ENCODE peak calls at places on chromosome X, in four cellular contexts. W, M, I and D are unnamed samples.

GRCh38 chrX:123648028-123648810 is 84.6 kb downstream of the THOC2 start:
- DNase-seq in W (no peak), M (no peak), I (peak; percentile 83), D (peak; percentile 4)

GRCh38 chrX:130994671-130995070 is 63.5 kb upstream of the ARHGAP36 start:
- DNase-seq in W (peak; percentile 24), M (no peak), I (peak; percentile 2), D (peak; percentile 5)

GRCh38 chrX:29662101-29662500 is 553.3 kb upstream of the MAGEB2 start:
- DNase-seq in W (no peak), M (no peak), I (peak; percentile 82), D (peak; percentile 83)

GRCh38 chrX:67544281-67544680 is 460 bp downstream of the AR start:
- DNase-seq in W (no peak), M (no peak), I (no peak), D (no peak)

GRCh38 chrX:31092476-31092875 is 20.6 kb upstream of the FTHL17 start:
- DNase-seq in W (no peak), M (no peak), I (no peak), D (no peak)

GRCh38 chrX:63503541-63503940 is 152.4 kb upstream of the SPIN4 start:
- DNase-seq in W (no peak), M (no peak), I (peak; percentile 20), D (peak; percentile 1)

GRCh38 chrX:138769918-138770317 is 58.4 kb upstream of the FGF13 start:
- DNase-seq in W (no peak), M (no peak), I (no peak), D (no peak)

GRCh38 chrX:149830192-149830873 is 48.6 kb downstream of the MAGEA9 start:
- DNase-seq in W (no peak), M (peak; percentile 17), I (peak; percentile 17), D (peak; percentile 2)

GRCh38 chrX:108033890-108034289 is 11.0 kb upstream of the VSIG1 start:
- DNase-seq in W (no peak), M (no peak), I (no peak), D (no peak)

GRCh38 chrX:100731441-100732281 is at the start of gene SYTL4:
- DNase-seq in W (peak; percentile 43), M (no peak), I (no peak), D (peak; percentile 57)

GRCh38 chrX:41561045-41561444 is 113.9 kb downstream of the NYX start:
- DNase-seq in W (peak; percentile 6), M (peak; percentile 17), I (peak; percentile 95), D (peak; percentile 79)

GRCh38 chrX:15525664-15526416 is 25.2 kb downstream of the BMX start:
- DNase-seq in W (no peak), M (no peak), I (no peak), D (peak; percentile 22)

GRCh38 chrX:153926863-153927685 is 1.0 kb upstream of the ARHGAP4 start:
- DNase-seq in W (peak; percentile 31), M (peak; percentile 55), I (peak; percentile 10), D (peak; percentile 71)

GRCh38 chrX:13489451-13489850 is 80.0 kb upstream of the EGFL6 start:
- DNase-seq in W (no peak), M (no peak), I (peak; percentile 38), D (peak; percentile 16)

GRCh38 chrX:127782904-127783303 is 269.3 kb downstream of the ACTRT1 start:
- DNase-seq in W (no peak), M (no peak), I (no peak), D (no peak)

GRCh38 chrX:123959281-123960063 is 2.0 kb upstream of the STAG2 start:
- DNase-seq in W (peak; percentile 51), M (no peak), I (no peak), D (peak; percentile 35)

GRCh38 chrX:39814391-39814790 is 283.4 kb downstream of the BCOR start:
- DNase-seq in W (peak; percentile 37), M (no peak), I (peak; percentile 23), D (peak; percentile 20)

GRCh38 chrX:10169180-10169579 is 12.4 kb downstream of the CLCN4 start:
- DNase-seq in W (no peak), M (no peak), I (no peak), D (no peak)

GRCh38 chrX:10166731-10167149 is 10.0 kb downstream of the CLCN4 start:
- DNase-seq in W (no peak), M (no peak), I (no peak), D (no peak)

GRCh38 chrX:10168226-10168625 is 11.5 kb downstream of the CLCN4 start:
- DNase-seq in W (no peak), M (no peak), I (no peak), D (no peak)

GRCh38 chrX:10166248-10166716 is 9.5 kb downstream of the CLCN4 start:
- DNase-seq in W (peak; percentile 39), M (no peak), I (no peak), D (no peak)

GRCh38 chrX:10167573-10167972 is 10.8 kb downstream of the CLCN4 start:
- DNase-seq in W (no peak), M (peak; percentile 15), I (no peak), D (no peak)
- TF ChIP-seq FOS in W (no peak), M (no peak), I (no peak), D (no peak)

GRCh38 chrX:11430266-11430665 is 137.1 kb downstream of the AMELX start:
- DNase-seq in W (no peak), M (no peak), I (peak; percentile 23), D (no peak)

GRCh38 chrX:11426712-11427081 is 133.5 kb downstream of the AMELX start:
- DNase-seq in W (no peak), M (no peak), I (no peak), D (no peak)

GRCh38 chrX:11424903-11425674 is 131.9 kb downstream of the AMELX start:
- DNase-seq in W (no peak), M (no peak), I (no peak), D (no peak)

GRCh38 chrX:11429543-11430085 is 136.4 kb downstream of the AMELX start:
- DNase-seq in W (no peak), M (no peak), I (no peak), D (no peak)

GRCh38 chrX:11427082-11428033 is 134.1 kb downstream of the AMELX start:
- DNase-seq in W (peak; percentile 67), M (no peak), I (no peak), D (peak; percentile 29)
- H3K4me3 ChIP-seq in W (peak overlapping the region; percentile 74), M (no peak overlapping the region), I (peak overlapping the region; percentile 82), D (peak overlapping the region; percentile 27)

GRCh38 chrX:115399306-115399705 is 109.8 kb downstream of the LUZP4 start:
- DNase-seq in W (no peak), M (no peak), I (no peak), D (peak; percentile 10)
- TF ChIP-seq FOS in W (no peak), M (no peak), I (no peak), D (no peak)

DNA sequence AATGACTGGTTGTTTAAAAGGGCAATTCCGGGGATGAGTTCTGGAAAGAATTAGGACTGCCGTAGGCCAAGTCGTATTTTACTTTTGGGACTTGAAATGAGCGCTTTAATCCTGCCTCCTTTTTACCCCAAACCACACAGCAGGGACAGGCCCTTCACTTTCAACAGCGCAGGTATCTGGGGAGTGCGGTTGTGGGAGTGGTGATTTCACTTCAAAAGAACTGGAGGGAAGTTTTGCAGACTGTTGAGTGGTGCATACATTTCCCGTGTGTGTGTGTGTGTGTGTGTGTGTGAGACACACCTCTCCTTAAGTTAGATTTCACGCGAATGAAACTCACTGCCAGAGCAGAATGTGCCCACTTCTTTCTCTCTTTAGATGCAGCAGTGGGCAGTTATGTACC is 2.8 kb downstream of the NHS start:
- DNase-seq in W (no peak), M (no peak), I (no peak), D (no peak)
- H3K4me3 ChIP-seq in W (no peak overlapping the region), M (no peak overlapping the region), I (peak overlapping the region; percentile 98), D (no peak overlapping the region)

GRCh38 chrX:43836435-43837184 is 45.6 kb downstream of the MAOB start:
- DNase-seq in W (peak; percentile 4), M (no peak), I (peak; percentile 18), D (peak; percentile 35)
- TF ChIP-seq FOS in W (no peak), M (no peak), I (no peak), D (no peak)

GRCh38 chrX:1502241-1502640 is 34.7 kb downstream of the P2RY8 start:
- DNase-seq in W (no peak), M (no peak), I (no peak), D (no peak)

GRCh38 chrX:1496076-1496475 is 40.9 kb downstream of the P2RY8 start:
- DNase-seq in W (no peak), M (no peak), I (no peak), D (no peak)

GRCh38 chrX:1502853-1503252 is 34.1 kb downstream of the P2RY8 start:
- DNase-seq in W (no peak), M (no peak), I (no peak), D (no peak)

GRCh38 chrX:1506916-1507315 is 30.1 kb downstream of the P2RY8 start:
- DNase-seq in W (no peak), M (no peak), I (no peak), D (no peak)

DNA sequence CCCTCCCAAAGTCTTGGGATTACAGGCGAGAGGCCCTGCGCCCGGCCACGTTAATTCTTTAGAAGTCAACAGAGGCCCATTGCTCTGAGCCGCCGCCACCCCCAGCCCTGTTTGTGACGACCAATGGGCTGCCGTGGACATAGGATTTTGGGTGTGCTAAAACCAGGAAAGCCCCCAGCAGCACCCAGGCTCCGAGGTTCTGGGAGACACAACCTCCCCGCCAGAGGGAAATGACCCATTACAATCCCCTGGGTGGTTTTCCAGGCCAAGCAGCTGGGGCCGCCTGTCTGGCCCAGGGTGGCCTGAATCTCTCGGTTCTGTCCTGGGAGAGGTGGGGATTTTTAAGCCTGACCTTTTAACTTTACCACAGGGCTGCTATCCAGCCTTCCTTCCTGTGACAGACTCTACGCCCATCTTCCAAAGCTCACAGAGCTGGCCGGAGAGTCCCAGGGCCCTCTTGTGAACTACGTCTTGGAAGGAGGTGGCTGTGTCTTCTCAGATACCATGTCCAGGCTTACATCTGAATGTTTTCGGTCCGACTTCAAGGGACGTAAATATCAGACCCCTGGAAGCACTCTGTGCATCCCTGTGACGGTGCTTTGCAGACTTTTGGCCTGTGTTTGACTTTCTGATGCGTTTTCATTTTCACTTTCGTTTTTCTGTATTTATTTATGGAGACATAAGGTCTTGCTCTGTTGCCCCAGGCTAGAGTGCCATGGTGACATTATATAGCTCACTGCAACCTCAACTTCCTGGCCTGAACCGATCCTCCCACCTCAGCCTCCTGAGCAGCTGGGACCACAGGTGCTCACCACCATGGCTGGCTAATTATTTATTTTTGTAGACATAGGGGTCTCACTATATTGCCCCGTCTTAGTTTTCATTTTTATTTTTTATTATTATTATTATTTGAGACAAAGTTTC is 36.0 kb downstream of the P2RY8 start:
- DNase-seq in W (no peak), M (peak; percentile 90), I (no peak), D (no peak)
- H3K4me3 ChIP-seq in W (no peak overlapping the region), M (no peak overlapping the region), I (no peak overlapping the region), D (no peak overlapping the region)